ENCODE peak calls at places on chromosome 3, in seven cellular contexts. H is tibial nerve, E is IMR-90, P is tibial artery, I is ovary, R is psoas muscle, Z is neural progenitor cell. M is an unnamed sample.
A peak's percentile ranks its signal among the peaks of the same experiment; 100 is the strongest.

GRCh38 chr3:72145506-72146380 is 360.8 kb upstream of the PROK2 start:
- DNase-seq in H (no peak), E (peak; percentile 69), P (no peak), I (no peak), R (no peak), Z (peak; percentile 25), M (no peak)

GRCh38 chr3:38040400-38040799 is 1.4 kb downstream of the DLEC1 start:
- DNase-seq in H (no peak), E (no peak), P (no peak), I (no peak), R (no peak), Z (no peak), M (no peak)

GRCh38 chr3:29718661-29719065 is 437.8 kb downstream of the RBMS3 start:
- DNase-seq in H (no peak), E (peak; percentile 42), P (no peak), I (no peak), R (no peak), Z (no peak), M (no peak)

GRCh38 chr3:124816206-124816605 is 71.0 kb downstream of the ITGB5 start:
- DNase-seq in H (no peak), E (no peak), P (no peak), I (no peak), R (no peak), Z (no peak), M (no peak)

GRCh38 chr3:143613226-143613625 is 235.0 kb downstream of the SLC9A9 start:
- DNase-seq in H (no peak), E (no peak), P (no peak), I (no peak), R (no peak), Z (no peak), M (no peak)

GRCh38 chr3:81666502-81667121 is 94.8 kb downstream of the GBE1 start:
- DNase-seq in H (no peak), E (peak; percentile 41), P (no peak), I (no peak), R (no peak), Z (no peak), M (no peak)

GRCh38 chr3:59338934-59339333 is 289.1 kb upstream of the CFAP20DC start:
- DNase-seq in H (no peak), E (no peak), P (no peak), I (no peak), R (no peak), Z (no peak), M (no peak)

GRCh38 chr3:67648229-67648628 is 6.2 kb downstream of the SUCLG2 start:
- DNase-seq in H (no peak), E (no peak), P (no peak), I (no peak), R (no peak), Z (no peak), M (no peak)

GRCh38 chr3:190306513-190307163 is 15.6 kb downstream of the CLDN1 start:
- DNase-seq in H (no peak), E (peak; percentile 47), P (no peak), I (peak; percentile 23), R (peak; percentile 12), Z (no peak), M (no peak)

GRCh38 chr3:100124116-100124767 is 9.9 kb upstream of the FILIP1L start:
- DNase-seq in H (peak; percentile 20), E (no peak), P (no peak), I (peak; percentile 22), R (peak; percentile 19), Z (no peak), M (no peak)

GRCh38 chr3:162175904-162176303 is 679.3 kb downstream of the OTOL1 start:
- DNase-seq in H (no peak), E (no peak), P (no peak), I (no peak), R (no peak), Z (no peak), M (no peak)

DNA sequence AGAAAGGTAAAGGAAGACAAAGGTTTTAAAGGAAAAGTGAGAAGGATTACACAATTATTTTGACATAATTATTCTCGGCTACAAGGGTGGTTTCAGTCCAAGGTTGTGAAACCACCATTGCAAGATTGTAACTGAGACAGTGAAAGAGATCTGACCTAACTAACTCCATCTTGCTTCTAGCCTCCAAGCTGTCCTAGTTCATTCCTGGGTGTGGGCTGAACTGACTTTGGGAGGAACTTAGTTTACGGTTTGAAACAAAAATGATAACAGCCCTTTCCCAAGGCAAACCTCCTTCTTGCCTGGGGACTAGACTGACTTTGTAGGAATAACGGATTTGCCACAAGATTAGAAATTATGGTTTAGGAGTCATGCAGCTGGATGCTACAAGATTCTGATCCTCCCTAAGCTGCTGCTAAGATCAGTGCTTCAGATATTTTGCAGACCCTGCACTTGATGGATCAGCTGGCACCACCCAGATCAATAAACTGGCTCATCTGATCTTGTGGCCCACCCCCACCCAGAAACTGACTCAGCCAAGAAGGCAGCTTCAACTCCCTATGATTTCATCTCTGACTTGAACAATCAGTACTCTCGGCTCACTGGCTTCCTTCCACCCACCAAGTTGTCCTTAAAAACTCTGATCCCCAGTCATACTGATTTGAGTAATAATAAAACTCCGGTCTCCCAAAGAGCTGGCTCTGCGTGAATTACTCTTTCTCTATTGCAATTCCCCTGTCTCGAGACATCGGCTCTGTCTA is 57.7 kb upstream of the AADACL2 start:
- DNase-seq in H (no peak), E (no peak), P (no peak), I (no peak), R (no peak), Z (no peak), M (no peak)
- H3K4me3 ChIP-seq in H (no peak overlapping the region), E (no peak overlapping the region), P (no peak overlapping the region), I (no peak overlapping the region), R (no peak overlapping the region), Z (no peak overlapping the region), M (no peak overlapping the region)

GRCh38 chr3:140941434-140942220 is at the start of gene SLC25A36:
- DNase-seq in H (peak; percentile 94), E (peak; percentile 98), P (peak; percentile 98), I (peak; percentile 97), R (peak; percentile 97), Z (peak; percentile 100), M (peak; percentile 98)
- TF ChIP-seq CTCF in H (no peak), E (no peak), P (no peak), I (peak; percentile 35), R (no peak), Z (no peak), M (no peak)

GRCh38 chr3:64685331-64685799 is 2.4 kb downstream of the ADAMTS9 start:
- DNase-seq in H (no peak), E (peak; percentile 65), P (peak; percentile 40), I (peak; percentile 85), R (peak; percentile 42), Z (no peak), M (no peak)
- H3K4me3 ChIP-seq in H (peak overlapping the region; percentile 80), E (peak overlapping the region; percentile 64), P (peak overlapping the region; percentile 79), I (peak overlapping the region; percentile 72), R (peak overlapping the region; percentile 78), Z (peak overlapping the region; percentile 67), M (peak overlapping the region; percentile 75)

GRCh38 chr3:35814531-35814930 is 175.2 kb downstream of the ARPP21 start:
- DNase-seq in H (no peak), E (no peak), P (no peak), I (no peak), R (no peak), Z (no peak), M (no peak)
- TF ChIP-seq CTCF in H (no peak), E (no peak), P (no peak), I (no peak), R (no peak), Z (no peak), M (no peak)

GRCh38 chr3:184315871-184316661 is 1.7 kb downstream of the EIF4G1 start:
- DNase-seq in H (no peak), E (peak; percentile 23), P (no peak), I (no peak), R (no peak), Z (peak; percentile 34), M (no peak)

GRCh38 chr3:184316792-184317191 is 2.4 kb downstream of the EIF4G1 start:
- DNase-seq in H (no peak), E (no peak), P (no peak), I (no peak), R (no peak), Z (no peak), M (no peak)

GRCh38 chr3:184315506-184315867 is 1.1 kb downstream of the EIF4G1 start:
- DNase-seq in H (no peak), E (no peak), P (no peak), I (no peak), R (no peak), Z (no peak), M (no peak)

GRCh38 chr3:184314700-184315505 is 497 bp downstream of the EIF4G1 start:
- DNase-seq in H (peak; percentile 70), E (peak; percentile 76), P (peak; percentile 88), I (peak; percentile 87), R (peak; percentile 92), Z (peak; percentile 80), M (peak; percentile 89)

DNA sequence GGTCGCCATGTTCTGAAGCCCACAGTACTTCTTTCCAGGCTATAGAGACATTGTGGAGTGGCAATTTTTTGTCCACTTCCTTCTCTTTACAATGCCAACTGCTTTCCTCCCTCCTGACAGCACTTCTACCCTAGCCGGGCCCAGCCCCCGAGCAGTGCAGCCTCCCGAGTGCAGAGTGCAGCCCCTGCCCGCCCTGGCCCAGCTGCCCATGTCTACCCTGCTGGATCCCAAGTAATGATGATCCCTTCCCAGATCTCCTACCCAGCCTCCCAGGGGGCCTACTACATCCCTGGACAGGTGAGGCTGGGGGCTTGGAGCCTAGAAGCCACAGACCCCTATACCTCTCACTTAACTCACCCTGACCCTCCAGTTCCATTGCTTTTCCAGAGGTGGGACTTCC is 2.8 kb downstream of the EIF4G1 start:
- DNase-seq in H (no peak), E (no peak), P (no peak), I (no peak), R (no peak), Z (no peak), M (no peak)
- H3K4me3 ChIP-seq in H (no peak overlapping the region), E (peak overlapping the region; percentile 91), P (peak overlapping the region; percentile 77), I (no peak overlapping the region), R (peak overlapping the region; percentile 80), Z (no peak overlapping the region), M (no peak overlapping the region)

M was measured in right atrium auricular region.